ENCODE peak calls at places on chromosome 3, in seven cellular contexts. One of them, this sample, is unnamed.

GRCh38 chr3:171574556-171575240 is 114.5 kb upstream of the TNIK start:
- DNase-seq in H9: no peak
- DNase-seq in C1 segment of cervical spinal cord: no peak
- DNase-seq in mucosa of descending colon: no peak
- DNase-seq in NCI-H1092 treated with DMSO at 0.1 percent for 48 hours: no peak
- DNase-seq in stimulated activated CD8-positive, alpha-beta memory T cell treated with anti-CD3 and anti-CD28 coated beads, Interleukin-2, amount 100 ng/mL, for 1 hour: no peak
- DNase-seq in fibroblast of the conjunctiva: no peak
- DNase-seq in this sample: no peak

GRCh38 chr3:98885851-98886250 is 15.6 kb downstream of the DCBLD2 start:
- DNase-seq in mucosa of descending colon: no peak
- DNase-seq in NCI-H1092 treated with DMSO at 0.1 percent for 48 hours: no peak
- DNase-seq in fibroblast of the conjunctiva: no peak
- DNase-seq in H9: no peak
- DNase-seq in C1 segment of cervical spinal cord: no peak
- DNase-seq in stimulated activated CD8-positive, alpha-beta memory T cell treated with anti-CD3 and anti-CD28 coated beads, Interleukin-2, amount 100 ng/mL, for 1 hour: no peak
- DNase-seq in this sample: no peak

GRCh38 chr3:53776494-53777101 is 69.6 kb downstream of the CHDH start:
- DNase-seq in stimulated activated CD8-positive, alpha-beta memory T cell treated with anti-CD3 and anti-CD28 coated beads, Interleukin-2, amount 100 ng/mL, for 1 hour: no peak
- DNase-seq in fibroblast of the conjunctiva: no peak
- DNase-seq in C1 segment of cervical spinal cord: no peak
- DNase-seq in H9: no peak
- DNase-seq in NCI-H1092 treated with DMSO at 0.1 percent for 48 hours: no peak
- DNase-seq in mucosa of descending colon: no peak
- DNase-seq in this sample: no peak

GRCh38 chr3:15387171-15387581 is 40.2 kb downstream of the METTL6 start:
- DNase-seq in C1 segment of cervical spinal cord: no peak
- DNase-seq in stimulated activated CD8-positive, alpha-beta memory T cell treated with anti-CD3 and anti-CD28 coated beads, Interleukin-2, amount 100 ng/mL, for 1 hour: no peak
- DNase-seq in NCI-H1092 treated with DMSO at 0.1 percent for 48 hours: no peak
- DNase-seq in H9: no peak
- DNase-seq in mucosa of descending colon: no peak
- DNase-seq in fibroblast of the conjunctiva: no peak
- DNase-seq in this sample: no peak

GRCh38 chr3:14134291-14134690 is 9.4 kb downstream of the TMEM43 start:
- DNase-seq in mucosa of descending colon: no peak
- DNase-seq in H9: no peak
- DNase-seq in C1 segment of cervical spinal cord: no peak
- DNase-seq in NCI-H1092 treated with DMSO at 0.1 percent for 48 hours: no peak
- DNase-seq in fibroblast of the conjunctiva: no peak
- DNase-seq in stimulated activated CD8-positive, alpha-beta memory T cell treated with anti-CD3 and anti-CD28 coated beads, Interleukin-2, amount 100 ng/mL, for 1 hour: no peak
- DNase-seq in this sample: no peak

GRCh38 chr3:77513541-77513940 is 473.6 kb downstream of the ROBO2 start:
- DNase-seq in mucosa of descending colon: no peak
- DNase-seq in H9: no peak
- DNase-seq in NCI-H1092 treated with DMSO at 0.1 percent for 48 hours: peak; percentile 19
- DNase-seq in fibroblast of the conjunctiva: no peak
- DNase-seq in C1 segment of cervical spinal cord: no peak
- DNase-seq in stimulated activated CD8-positive, alpha-beta memory T cell treated with anti-CD3 and anti-CD28 coated beads, Interleukin-2, amount 100 ng/mL, for 1 hour: no peak
- DNase-seq in this sample: no peak

GRCh38 chr3:52313774-52314188 is 2.3 kb upstream of the DNAH1 start:
- DNase-seq in C1 segment of cervical spinal cord: peak; percentile 13
- DNase-seq in stimulated activated CD8-positive, alpha-beta memory T cell treated with anti-CD3 and anti-CD28 coated beads, Interleukin-2, amount 100 ng/mL, for 1 hour: no peak
- DNase-seq in H9: no peak
- DNase-seq in mucosa of descending colon: no peak
- DNase-seq in NCI-H1092 treated with DMSO at 0.1 percent for 48 hours: no peak
- DNase-seq in fibroblast of the conjunctiva: no peak
- DNase-seq in this sample: no peak

GRCh38 chr3:115685097-115685496 is 61.8 kb downstream of the GAP43 start:
- DNase-seq in H9: no peak
- DNase-seq in fibroblast of the conjunctiva: no peak
- DNase-seq in C1 segment of cervical spinal cord: no peak
- DNase-seq in mucosa of descending colon: no peak
- DNase-seq in NCI-H1092 treated with DMSO at 0.1 percent for 48 hours: no peak
- DNase-seq in stimulated activated CD8-positive, alpha-beta memory T cell treated with anti-CD3 and anti-CD28 coated beads, Interleukin-2, amount 100 ng/mL, for 1 hour: no peak
- DNase-seq in this sample: no peak

GRCh38 chr3:23873941-23874340 is 42.8 kb downstream of the NKIRAS1 start:
- DNase-seq in NCI-H1092 treated with DMSO at 0.1 percent for 48 hours: no peak
- DNase-seq in C1 segment of cervical spinal cord: no peak
- DNase-seq in stimulated activated CD8-positive, alpha-beta memory T cell treated with anti-CD3 and anti-CD28 coated beads, Interleukin-2, amount 100 ng/mL, for 1 hour: no peak
- DNase-seq in mucosa of descending colon: no peak
- DNase-seq in H9: no peak
- DNase-seq in fibroblast of the conjunctiva: no peak
- DNase-seq in this sample: no peak

GRCh38 chr3:141860086-141860669 is 16.3 kb upstream of the ATP1B3 start:
- DNase-seq in H9: no peak
- DNase-seq in stimulated activated CD8-positive, alpha-beta memory T cell treated with anti-CD3 and anti-CD28 coated beads, Interleukin-2, amount 100 ng/mL, for 1 hour: no peak
- DNase-seq in mucosa of descending colon: no peak
- DNase-seq in C1 segment of cervical spinal cord: no peak
- DNase-seq in NCI-H1092 treated with DMSO at 0.1 percent for 48 hours: no peak
- DNase-seq in fibroblast of the conjunctiva: no peak
- DNase-seq in this sample: no peak

GRCh38 chr3:119831941-119832371 is 50.1 kb downstream of the NR1I2 start:
- DNase-seq in H9: no peak
- DNase-seq in C1 segment of cervical spinal cord: no peak
- DNase-seq in mucosa of descending colon: no peak
- DNase-seq in stimulated activated CD8-positive, alpha-beta memory T cell treated with anti-CD3 and anti-CD28 coated beads, Interleukin-2, amount 100 ng/mL, for 1 hour: no peak
- DNase-seq in fibroblast of the conjunctiva: no peak
- DNase-seq in NCI-H1092 treated with DMSO at 0.1 percent for 48 hours: no peak
- DNase-seq in this sample: no peak

GRCh38 chr3:67884345-67884744 is 229.9 kb upstream of the SUCLG2 start:
- DNase-seq in H9: no peak
- DNase-seq in NCI-H1092 treated with DMSO at 0.1 percent for 48 hours: no peak
- DNase-seq in stimulated activated CD8-positive, alpha-beta memory T cell treated with anti-CD3 and anti-CD28 coated beads, Interleukin-2, amount 100 ng/mL, for 1 hour: no peak
- DNase-seq in mucosa of descending colon: no peak
- DNase-seq in fibroblast of the conjunctiva: no peak
- DNase-seq in C1 segment of cervical spinal cord: no peak
- DNase-seq in this sample: no peak

GRCh38 chr3:9704343-9705322 is 1.0 kb downstream of the CPNE9 start:
- DNase-seq in stimulated activated CD8-positive, alpha-beta memory T cell treated with anti-CD3 and anti-CD28 coated beads, Interleukin-2, amount 100 ng/mL, for 1 hour: no peak
- DNase-seq in fibroblast of the conjunctiva: no peak
- DNase-seq in C1 segment of cervical spinal cord: no peak
- DNase-seq in NCI-H1092 treated with DMSO at 0.1 percent for 48 hours: no peak
- DNase-seq in H9: peak; percentile 99
- DNase-seq in mucosa of descending colon: peak; percentile 63
- DNase-seq in this sample: peak; percentile 98

GRCh38 chr3:171480526-171480925 is 20.3 kb upstream of the TNIK start:
- DNase-seq in fibroblast of the conjunctiva: no peak
- DNase-seq in NCI-H1092 treated with DMSO at 0.1 percent for 48 hours: no peak
- DNase-seq in H9: no peak
- DNase-seq in C1 segment of cervical spinal cord: no peak
- DNase-seq in stimulated activated CD8-positive, alpha-beta memory T cell treated with anti-CD3 and anti-CD28 coated beads, Interleukin-2, amount 100 ng/mL, for 1 hour: no peak
- DNase-seq in mucosa of descending colon: no peak
- DNase-seq in this sample: no peak

GRCh38 chr3:184466413-184466960 is 86.6 kb downstream of the CHRD start:
- DNase-seq in C1 segment of cervical spinal cord: no peak
- DNase-seq in NCI-H1092 treated with DMSO at 0.1 percent for 48 hours: no peak
- DNase-seq in H9: no peak
- DNase-seq in stimulated activated CD8-positive, alpha-beta memory T cell treated with anti-CD3 and anti-CD28 coated beads, Interleukin-2, amount 100 ng/mL, for 1 hour: no peak
- DNase-seq in mucosa of descending colon: peak; percentile 44
- DNase-seq in fibroblast of the conjunctiva: no peak
- DNase-seq in this sample: no peak

GRCh38 chr3:9820944-9821343 is 10.9 kb downstream of the TTLL3 start:
- DNase-seq in C1 segment of cervical spinal cord: no peak
- DNase-seq in mucosa of descending colon: no peak
- DNase-seq in fibroblast of the conjunctiva: no peak
- DNase-seq in stimulated activated CD8-positive, alpha-beta memory T cell treated with anti-CD3 and anti-CD28 coated beads, Interleukin-2, amount 100 ng/mL, for 1 hour: no peak
- DNase-seq in H9: peak; percentile 55
- DNase-seq in NCI-H1092 treated with DMSO at 0.1 percent for 48 hours: no peak
- DNase-seq in this sample: peak; percentile 82

GRCh38 chr3:111143-112069 is 85.2 kb upstream of the CHL1 start:
- DNase-seq in NCI-H1092 treated with DMSO at 0.1 percent for 48 hours: no peak
- DNase-seq in stimulated activated CD8-positive, alpha-beta memory T cell treated with anti-CD3 and anti-CD28 coated beads, Interleukin-2, amount 100 ng/mL, for 1 hour: no peak
- DNase-seq in mucosa of descending colon: no peak
- DNase-seq in H9: no peak
- DNase-seq in C1 segment of cervical spinal cord: no peak
- DNase-seq in fibroblast of the conjunctiva: no peak
- DNase-seq in this sample: no peak